ENCODE peak calls at places on chromosomes 3 and 15, in nine cellular contexts. Y is heart left ventricle; V is uterus; F is CD8-positive, alpha-beta T cell; R is stomach; K is effector memory CD4-positive, alpha-beta T cell; H is heart right ventricle; M is left ventricle myocardium inferior; W is ovary. C is an unnamed sample.
A peak's percentile ranks its signal among the peaks of the same experiment; 100 is the strongest.

GRCh38 chr15:95826831-95827230 is 503.7 kb upstream of the NR2F2 start:
- DNase-seq in Y (no peak), V (no peak), F (no peak), R (no peak), K (no peak), H (no peak), M (no peak), W (no peak), C (no peak)

GRCh38 chr3:63927623-63928280 is 15.6 kb upstream of the SCAANT1 start:
- DNase-seq in Y (no peak), V (no peak), F (no peak), R (no peak), K (no peak), H (no peak), M (no peak), W (no peak), C (no peak)

GRCh38 chr3:196941846-196942225 is 492 bp downstream of the NCBP2 start:
- DNase-seq in Y (peak; percentile 64), V (no peak), F (peak; percentile 67), R (peak; percentile 44), K (peak; percentile 46), H (peak; percentile 29), M (peak; percentile 30), W (no peak), C (peak; percentile 65)

GRCh38 chr3:127671523-127672428 is 976 bp upstream of the ABTB1 start:
- DNase-seq in Y (no peak), V (no peak), F (peak; percentile 82), R (peak; percentile 29), K (no peak), H (no peak), M (peak; percentile 23), W (peak; percentile 54), C (peak; percentile 24)

GRCh38 chr3:63654246-63654645 is 1.8 kb downstream of the SNTN start:
- DNase-seq in Y (no peak), V (no peak), F (no peak), R (no peak), K (no peak), H (no peak), M (no peak), W (no peak), C (no peak)

GRCh38 chr15:68730491-68731317 is 90.0 kb downstream of the ANP32A start:
- DNase-seq in Y (no peak), V (peak; percentile 60), F (no peak), R (peak; percentile 49), K (no peak), H (peak; percentile 48), M (peak; percentile 47), W (no peak), C (peak; percentile 37)

GRCh38 chr3:79846148-79846933 is 78.5 kb upstream of the ROBO1 start:
- DNase-seq in Y (no peak), V (no peak), F (no peak), R (no peak), K (no peak), H (no peak), M (no peak), W (no peak), C (no peak)

GRCh38 chr15:77224352-77224751 is 153.4 kb upstream of the TSPAN3 start:
- DNase-seq in Y (no peak), V (no peak), F (no peak), R (no peak), K (no peak), H (no peak), M (no peak), W (no peak), C (no peak)

GRCh38 chr3:54866221-54866620 is 61.6 kb downstream of the LRTM1 start:
- DNase-seq in Y (no peak), V (no peak), F (no peak), R (no peak), K (no peak), H (no peak), M (no peak), W (no peak), C (no peak)

GRCh38 chr15:23397779-23398178 is 43.2 kb downstream of the GOLGA8S start:
- DNase-seq in Y (no peak), V (no peak), F (no peak), R (no peak), K (no peak), H (peak; percentile 26), M (peak; percentile 48), W (no peak), C (no peak)

GRCh38 chr15:23402140-23402539 is 44.9 kb downstream of the GOLGA6L2 start:
- DNase-seq in Y (no peak), V (no peak), F (no peak), R (no peak), K (no peak), H (no peak), M (no peak), W (no peak), C (no peak)

GRCh38 chr15:23401627-23402026 is 45.4 kb downstream of the GOLGA6L2 start:
- DNase-seq in Y (no peak), V (no peak), F (no peak), R (no peak), K (no peak), H (no peak), M (no peak), W (no peak), C (no peak)

GRCh38 chr15:23402544-23402943 is 44.5 kb downstream of the GOLGA6L2 start:
- DNase-seq in Y (no peak), V (no peak), F (no peak), R (no peak), K (no peak), H (no peak), M (no peak), W (no peak), C (no peak)

GRCh38 chr15:23403550-23403949 is 43.5 kb downstream of the GOLGA6L2 start:
- DNase-seq in Y (no peak), V (no peak), F (no peak), R (no peak), K (no peak), H (peak; percentile 25), M (peak; percentile 42), W (no peak), C (peak; percentile 50)
- H3K36me3 ChIP-seq in Y (no peaks in the 10 kb centered on the region), V (no peaks in the 10 kb centered on the region), F (no peaks in the 10 kb centered on the region), R (no peaks in the 10 kb centered on the region), K (no peaks in the 10 kb centered on the region), H (no peaks in the 10 kb centered on the region), M (no peaks in the 10 kb centered on the region), W (no peaks in the 10 kb centered on the region), C (no peaks in the 10 kb centered on the region)

DNA sequence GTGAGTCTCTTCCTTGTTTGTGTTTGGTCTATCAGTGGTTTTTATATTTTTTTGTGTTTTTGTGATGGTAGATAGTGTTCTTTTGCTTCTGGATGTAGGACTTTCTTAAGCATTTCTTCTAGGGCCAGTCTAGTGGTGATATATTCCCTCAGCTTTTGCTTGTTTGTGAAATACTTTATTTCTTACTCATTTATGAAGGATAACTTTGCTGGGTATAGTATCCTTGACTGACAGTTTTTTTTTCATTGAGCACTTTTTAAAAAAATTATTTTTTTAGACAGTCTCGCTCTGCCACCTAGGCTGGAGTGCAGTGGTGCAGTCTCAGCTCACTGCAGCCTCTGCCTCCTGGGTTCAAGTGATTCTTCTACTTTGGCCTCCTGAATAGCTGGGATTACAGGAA is 41.9 kb downstream of the NCK1 start:
- DNase-seq in Y (no peak), V (no peak), F (no peak), R (no peak), K (no peak), H (no peak), M (no peak), W (no peak), C (no peak)
- H3K9me3 ChIP-seq in Y (peaks cover 10% of the 10 kb centered on the region), V (no peaks in the 10 kb centered on the region), F (no peaks in the 10 kb centered on the region), R (no peaks in the 10 kb centered on the region), K (peaks cover 8% of the 10 kb centered on the region), H (peaks cover 33% of the 10 kb centered on the region), M (peaks cover 34% of the 10 kb centered on the region), W (no peaks in the 10 kb centered on the region), C (peaks cover 10% of the 10 kb centered on the region)

GRCh38 chr3:186653984-186654383 is 11.8 kb upstream of the HRG start:
- DNase-seq in Y (no peak), V (no peak), F (no peak), R (no peak), K (no peak), H (no peak), M (no peak), W (no peak), C (no peak)

GRCh38 chr3:186648851-186649250 is 8.7 kb downstream of the FETUB start:
- DNase-seq in Y (no peak), V (no peak), F (no peak), R (no peak), K (no peak), H (no peak), M (no peak), W (no peak), C (no peak)

GRCh38 chr3:186651678-186652215 is 11.5 kb downstream of the FETUB start:
- DNase-seq in Y (no peak), V (no peak), F (no peak), R (no peak), K (no peak), H (no peak), M (no peak), W (no peak), C (no peak)

GRCh38 chr3:186653079-186653710 is 12.6 kb upstream of the HRG start:
- DNase-seq in Y (no peak), V (no peak), F (no peak), R (no peak), K (no peak), H (no peak), M (no peak), W (no peak), C (no peak)
- H3K4me3 ChIP-seq in Y (no peak overlapping the region), V (no peak overlapping the region), F (no peak overlapping the region), R (no peak overlapping the region), K (no peak overlapping the region), H (no peak overlapping the region), M (no peak overlapping the region), W (no peak overlapping the region), C (no peak overlapping the region)

GRCh38 chr3:131353016-131353877 is 28.3 kb upstream of the NUDT16 start:
- DNase-seq in Y (no peak), V (no peak), F (no peak), R (no peak), K (no peak), H (no peak), M (no peak), W (no peak), C (no peak)

GRCh38 chr3:131349454-131349853 is 32.1 kb upstream of the NUDT16 start:
- DNase-seq in Y (no peak), V (no peak), F (no peak), R (no peak), K (no peak), H (no peak), M (no peak), W (no peak), C (no peak)

GRCh38 chr3:131348911-131349310 is 32.7 kb upstream of the NUDT16 start:
- DNase-seq in Y (no peak), V (no peak), F (no peak), R (no peak), K (no peak), H (no peak), M (no peak), W (no peak), C (no peak)

GRCh38 chr3:131349946-131350347 is 31.6 kb upstream of the NUDT16 start:
- DNase-seq in Y (no peak), V (no peak), F (no peak), R (no peak), K (no peak), H (peak; percentile 39), M (peak; percentile 35), W (peak; percentile 62), C (peak; percentile 94)

DNA sequence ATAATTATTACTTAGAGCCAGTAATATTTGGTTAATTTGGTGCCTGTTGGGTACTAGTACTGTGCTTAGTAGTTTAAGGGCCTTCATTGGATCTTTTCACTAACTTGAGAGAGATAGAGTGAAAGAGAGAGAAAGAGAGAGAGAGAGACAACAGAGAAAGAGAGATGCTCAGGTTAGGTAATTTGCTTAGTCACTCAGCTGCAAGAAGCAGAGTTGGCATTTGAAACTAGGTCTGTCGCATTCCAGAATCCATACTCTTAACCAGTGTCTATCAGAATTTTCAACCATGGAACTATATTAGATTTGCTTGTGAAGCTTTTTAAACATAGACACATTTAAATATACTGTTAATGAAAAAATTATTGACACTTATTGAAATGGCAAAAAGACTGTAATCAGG is 31.1 kb upstream of the NUDT16 start:
- DNase-seq in Y (no peak), V (no peak), F (no peak), R (no peak), K (no peak), H (no peak), M (no peak), W (no peak), C (no peak)
- H3K36me3 ChIP-seq in Y (no peaks in the 10 kb centered on the region), V (no peaks in the 10 kb centered on the region), F (no peaks in the 10 kb centered on the region), R (no peaks in the 10 kb centered on the region), K (no peaks in the 10 kb centered on the region), H (no peaks in the 10 kb centered on the region), M (no peaks in the 10 kb centered on the region), W (no peaks in the 10 kb centered on the region), C (no peaks in the 10 kb centered on the region)

C was measured in adrenal gland.